ENCODE peak calls at places on chromosomes 4 and X, in nine cellular contexts. One of them, this sample, is unnamed.

GRCh38 chr4:70603856-70604255 is 11.8 kb downstream of the AMBN start:
- DNase-seq in iris pigment epithelial cell: peak
- DNase-seq in neural crest cell: no peak
- DNase-seq in thyroid gland: no peak
- DNase-seq in pancreas: no peak
- DNase-seq in left cardiac atrium: no peak
- DNase-seq in NCI-H2107: no peak
- DNase-seq in stimulated activated CD8-positive, alpha-beta memory T cell treated with anti-CD3 and anti-CD28 coated beads, Interleukin-15, amount 100 ng/mL, for 4 hours: no peak
- DNase-seq in HTR-8/SVneo: no peak
- DNase-seq in this sample: no peak

GRCh38 chr4:119835511-119835910 is 206.9 kb upstream of the PDE5A start:
- DNase-seq in iris pigment epithelial cell: peak
- DNase-seq in neural crest cell: no peak
- DNase-seq in thyroid gland: no peak
- DNase-seq in pancreas: no peak
- DNase-seq in left cardiac atrium: no peak
- DNase-seq in NCI-H2107: no peak
- DNase-seq in stimulated activated CD8-positive, alpha-beta memory T cell treated with anti-CD3 and anti-CD28 coated beads, Interleukin-15, amount 100 ng/mL, for 4 hours: no peak
- DNase-seq in HTR-8/SVneo: no peak
- DNase-seq in this sample: no peak

GRCh38 chrX:17377047-17377692 is 2.2 kb downstream of the NHS start:
- DNase-seq in iris pigment epithelial cell: no peak
- DNase-seq in neural crest cell: peak
- DNase-seq in thyroid gland: peak
- DNase-seq in pancreas: no peak
- DNase-seq in left cardiac atrium: peak
- DNase-seq in NCI-H2107: peak
- DNase-seq in stimulated activated CD8-positive, alpha-beta memory T cell treated with anti-CD3 and anti-CD28 coated beads, Interleukin-15, amount 100 ng/mL, for 4 hours: no peak
- DNase-seq in HTR-8/SVneo: no peak
- DNase-seq in this sample: no peak

GRCh38 chr4:7410470-7410869 is 24.3 kb downstream of the PSAPL1 start:
- DNase-seq in iris pigment epithelial cell: no peak
- DNase-seq in neural crest cell: no peak
- DNase-seq in thyroid gland: no peak
- DNase-seq in pancreas: no peak
- DNase-seq in left cardiac atrium: no peak
- DNase-seq in NCI-H2107: no peak
- DNase-seq in stimulated activated CD8-positive, alpha-beta memory T cell treated with anti-CD3 and anti-CD28 coated beads, Interleukin-15, amount 100 ng/mL, for 4 hours: no peak
- DNase-seq in HTR-8/SVneo: no peak
- DNase-seq in this sample: no peak

GRCh38 chr4:158580064-158580463 is 58.4 kb downstream of the RXFP1 start:
- DNase-seq in iris pigment epithelial cell: no peak
- DNase-seq in neural crest cell: no peak
- DNase-seq in thyroid gland: no peak
- DNase-seq in pancreas: no peak
- DNase-seq in left cardiac atrium: no peak
- DNase-seq in NCI-H2107: no peak
- DNase-seq in stimulated activated CD8-positive, alpha-beta memory T cell treated with anti-CD3 and anti-CD28 coated beads, Interleukin-15, amount 100 ng/mL, for 4 hours: no peak
- DNase-seq in HTR-8/SVneo: no peak
- DNase-seq in this sample: no peak

GRCh38 chrX:13432376-13432775 is 112.5 kb upstream of the ATXN3L start:
- DNase-seq in iris pigment epithelial cell: peak
- DNase-seq in neural crest cell: no peak
- DNase-seq in thyroid gland: peak
- DNase-seq in pancreas: no peak
- DNase-seq in left cardiac atrium: peak
- DNase-seq in NCI-H2107: no peak
- DNase-seq in stimulated activated CD8-positive, alpha-beta memory T cell treated with anti-CD3 and anti-CD28 coated beads, Interleukin-15, amount 100 ng/mL, for 4 hours: no peak
- DNase-seq in HTR-8/SVneo: peak
- DNase-seq in this sample: no peak

GRCh38 chr4:181752516-181752915 is 490.7 kb upstream of the TENM3 start:
- DNase-seq in iris pigment epithelial cell: peak
- DNase-seq in neural crest cell: no peak
- DNase-seq in thyroid gland: no peak
- DNase-seq in pancreas: no peak
- DNase-seq in left cardiac atrium: no peak
- DNase-seq in NCI-H2107: no peak
- DNase-seq in stimulated activated CD8-positive, alpha-beta memory T cell treated with anti-CD3 and anti-CD28 coated beads, Interleukin-15, amount 100 ng/mL, for 4 hours: no peak
- DNase-seq in HTR-8/SVneo: no peak
- DNase-seq in this sample: no peak

GRCh38 chrX:80021611-80022010 is 7.1 kb downstream of the TBX22 start:
- DNase-seq in iris pigment epithelial cell: no peak
- DNase-seq in neural crest cell: no peak
- DNase-seq in thyroid gland: peak
- DNase-seq in pancreas: no peak
- DNase-seq in left cardiac atrium: no peak
- DNase-seq in NCI-H2107: no peak
- DNase-seq in stimulated activated CD8-positive, alpha-beta memory T cell treated with anti-CD3 and anti-CD28 coated beads, Interleukin-15, amount 100 ng/mL, for 4 hours: no peak
- DNase-seq in HTR-8/SVneo: no peak
- DNase-seq in this sample: no peak

GRCh38 chrX:106791495-106791894 is 11.0 kb upstream of the TBC1D8B start:
- DNase-seq in iris pigment epithelial cell: peak
- DNase-seq in neural crest cell: no peak
- DNase-seq in thyroid gland: no peak
- DNase-seq in pancreas: no peak
- DNase-seq in left cardiac atrium: no peak
- DNase-seq in NCI-H2107: no peak
- DNase-seq in stimulated activated CD8-positive, alpha-beta memory T cell treated with anti-CD3 and anti-CD28 coated beads, Interleukin-15, amount 100 ng/mL, for 4 hours: no peak
- DNase-seq in HTR-8/SVneo: no peak
- DNase-seq in this sample: no peak

GRCh38 chrX:14630724-14631123 is 101.4 kb downstream of the GLRA2 start:
- DNase-seq in iris pigment epithelial cell: no peak
- DNase-seq in neural crest cell: no peak
- DNase-seq in thyroid gland: no peak
- DNase-seq in pancreas: no peak
- DNase-seq in left cardiac atrium: no peak
- DNase-seq in NCI-H2107: no peak
- DNase-seq in stimulated activated CD8-positive, alpha-beta memory T cell treated with anti-CD3 and anti-CD28 coated beads, Interleukin-15, amount 100 ng/mL, for 4 hours: no peak
- DNase-seq in HTR-8/SVneo: no peak
- DNase-seq in this sample: no peak

GRCh38 chr4:100422911-100423310 is 94.9 kb downstream of the EMCN start:
- DNase-seq in iris pigment epithelial cell: no peak
- DNase-seq in neural crest cell: no peak
- DNase-seq in thyroid gland: no peak
- DNase-seq in pancreas: no peak
- DNase-seq in left cardiac atrium: no peak
- DNase-seq in NCI-H2107: no peak
- DNase-seq in stimulated activated CD8-positive, alpha-beta memory T cell treated with anti-CD3 and anti-CD28 coated beads, Interleukin-15, amount 100 ng/mL, for 4 hours: no peak
- DNase-seq in HTR-8/SVneo: no peak
- DNase-seq in this sample: no peak

GRCh38 chrX:129496625-129497024 is 26.7 kb downstream of the SMARCA1 start:
- DNase-seq in iris pigment epithelial cell: peak
- DNase-seq in neural crest cell: no peak
- DNase-seq in thyroid gland: no peak
- DNase-seq in pancreas: no peak
- DNase-seq in left cardiac atrium: no peak
- DNase-seq in NCI-H2107: no peak
- DNase-seq in stimulated activated CD8-positive, alpha-beta memory T cell treated with anti-CD3 and anti-CD28 coated beads, Interleukin-15, amount 100 ng/mL, for 4 hours: no peak
- DNase-seq in HTR-8/SVneo: no peak
- DNase-seq in this sample: no peak

GRCh38 chr4:7526929-7527535 is 92.3 kb upstream of the PSAPL1 start:
- DNase-seq in iris pigment epithelial cell: no peak
- DNase-seq in neural crest cell: no peak
- DNase-seq in thyroid gland: no peak
- DNase-seq in pancreas: no peak
- DNase-seq in left cardiac atrium: no peak
- DNase-seq in NCI-H2107: no peak
- DNase-seq in stimulated activated CD8-positive, alpha-beta memory T cell treated with anti-CD3 and anti-CD28 coated beads, Interleukin-15, amount 100 ng/mL, for 4 hours: no peak
- DNase-seq in HTR-8/SVneo: no peak
- DNase-seq in this sample: no peak

GRCh38 chr4:121164291-121164690 is at the start of gene TNIP3:
- DNase-seq in iris pigment epithelial cell: peak
- DNase-seq in neural crest cell: no peak
- DNase-seq in thyroid gland: no peak
- DNase-seq in pancreas: no peak
- DNase-seq in left cardiac atrium: no peak
- DNase-seq in NCI-H2107: no peak
- DNase-seq in stimulated activated CD8-positive, alpha-beta memory T cell treated with anti-CD3 and anti-CD28 coated beads, Interleukin-15, amount 100 ng/mL, for 4 hours: no peak
- DNase-seq in HTR-8/SVneo: no peak
- DNase-seq in this sample: no peak

GRCh38 chr4:8401665-8402064 is 38.9 kb downstream of the ACOX3 start:
- DNase-seq in iris pigment epithelial cell: no peak
- DNase-seq in neural crest cell: no peak
- DNase-seq in thyroid gland: no peak
- DNase-seq in pancreas: no peak
- DNase-seq in left cardiac atrium: no peak
- DNase-seq in NCI-H2107: no peak
- DNase-seq in stimulated activated CD8-positive, alpha-beta memory T cell treated with anti-CD3 and anti-CD28 coated beads, Interleukin-15, amount 100 ng/mL, for 4 hours: no peak
- DNase-seq in HTR-8/SVneo: no peak
- DNase-seq in this sample: no peak

GRCh38 chr4:140344621-140345020 is 28.8 kb upstream of the SCOC start:
- DNase-seq in iris pigment epithelial cell: no peak
- DNase-seq in neural crest cell: no peak
- DNase-seq in thyroid gland: no peak
- DNase-seq in pancreas: no peak
- DNase-seq in left cardiac atrium: no peak
- DNase-seq in NCI-H2107: no peak
- DNase-seq in stimulated activated CD8-positive, alpha-beta memory T cell treated with anti-CD3 and anti-CD28 coated beads, Interleukin-15, amount 100 ng/mL, for 4 hours: no peak
- DNase-seq in HTR-8/SVneo: no peak
- DNase-seq in this sample: no peak

GRCh38 chrX:26783512-26784225 is 567.7 kb downstream of the MAGEB5 start:
- DNase-seq in iris pigment epithelial cell: peak
- DNase-seq in neural crest cell: peak
- DNase-seq in thyroid gland: no peak
- DNase-seq in pancreas: no peak
- DNase-seq in left cardiac atrium: no peak
- DNase-seq in NCI-H2107: no peak
- DNase-seq in stimulated activated CD8-positive, alpha-beta memory T cell treated with anti-CD3 and anti-CD28 coated beads, Interleukin-15, amount 100 ng/mL, for 4 hours: no peak
- DNase-seq in HTR-8/SVneo: peak
- DNase-seq in this sample: no peak

GRCh38 chr4:76607266-76607799 is 172.3 kb downstream of the SHROOM3 start:
- DNase-seq in iris pigment epithelial cell: peak
- DNase-seq in neural crest cell: no peak
- DNase-seq in thyroid gland: no peak
- DNase-seq in pancreas: no peak
- DNase-seq in left cardiac atrium: no peak
- DNase-seq in NCI-H2107: no peak
- DNase-seq in stimulated activated CD8-positive, alpha-beta memory T cell treated with anti-CD3 and anti-CD28 coated beads, Interleukin-15, amount 100 ng/mL, for 4 hours: no peak
- DNase-seq in HTR-8/SVneo: no peak
- DNase-seq in this sample: no peak

GRCh38 chr4:85747871-85748491 is 273.0 kb downstream of the ARHGAP24 start:
- DNase-seq in iris pigment epithelial cell: peak
- DNase-seq in neural crest cell: peak
- DNase-seq in thyroid gland: peak
- DNase-seq in pancreas: no peak
- DNase-seq in left cardiac atrium: no peak
- DNase-seq in NCI-H2107: peak
- DNase-seq in stimulated activated CD8-positive, alpha-beta memory T cell treated with anti-CD3 and anti-CD28 coated beads, Interleukin-15, amount 100 ng/mL, for 4 hours: no peak
- DNase-seq in HTR-8/SVneo: peak
- DNase-seq in this sample: peak

GRCh38 chr4:32196950-32197688 is 1477.0 kb downstream of the PCDH7 start:
- DNase-seq in iris pigment epithelial cell: no peak
- DNase-seq in neural crest cell: no peak
- DNase-seq in thyroid gland: peak
- DNase-seq in pancreas: no peak
- DNase-seq in left cardiac atrium: no peak
- DNase-seq in NCI-H2107: no peak
- DNase-seq in stimulated activated CD8-positive, alpha-beta memory T cell treated with anti-CD3 and anti-CD28 coated beads, Interleukin-15, amount 100 ng/mL, for 4 hours: no peak
- DNase-seq in HTR-8/SVneo: no peak
- DNase-seq in this sample: no peak

GRCh38 chr4:159685406-159686092 is 582.7 kb downstream of the RAPGEF2 start:
- DNase-seq in iris pigment epithelial cell: no peak
- DNase-seq in neural crest cell: no peak
- DNase-seq in thyroid gland: no peak
- DNase-seq in pancreas: no peak
- DNase-seq in left cardiac atrium: no peak
- DNase-seq in NCI-H2107: no peak
- DNase-seq in stimulated activated CD8-positive, alpha-beta memory T cell treated with anti-CD3 and anti-CD28 coated beads, Interleukin-15, amount 100 ng/mL, for 4 hours: no peak
- DNase-seq in HTR-8/SVneo: no peak
- DNase-seq in this sample: no peak

GRCh38 chr4:73705056-73705432 is 35.3 kb upstream of the CXCL8 start:
- DNase-seq in iris pigment epithelial cell: peak
- DNase-seq in neural crest cell: no peak
- DNase-seq in thyroid gland: peak
- DNase-seq in pancreas: no peak
- DNase-seq in left cardiac atrium: no peak
- DNase-seq in NCI-H2107: no peak
- DNase-seq in stimulated activated CD8-positive, alpha-beta memory T cell treated with anti-CD3 and anti-CD28 coated beads, Interleukin-15, amount 100 ng/mL, for 4 hours: no peak
- DNase-seq in HTR-8/SVneo: no peak
- DNase-seq in this sample: no peak

GRCh38 chr4:112908511-112908910 is 140.9 kb upstream of the ANK2 start:
- DNase-seq in iris pigment epithelial cell: no peak
- DNase-seq in neural crest cell: no peak
- DNase-seq in thyroid gland: no peak
- DNase-seq in pancreas: no peak
- DNase-seq in left cardiac atrium: no peak
- DNase-seq in NCI-H2107: no peak
- DNase-seq in stimulated activated CD8-positive, alpha-beta memory T cell treated with anti-CD3 and anti-CD28 coated beads, Interleukin-15, amount 100 ng/mL, for 4 hours: no peak
- DNase-seq in HTR-8/SVneo: no peak
- DNase-seq in this sample: no peak

GRCh38 chr4:161320377-161320776 is 843.4 kb downstream of the FSTL5 start:
- DNase-seq in iris pigment epithelial cell: peak
- DNase-seq in neural crest cell: peak
- DNase-seq in thyroid gland: no peak
- DNase-seq in pancreas: no peak
- DNase-seq in left cardiac atrium: no peak
- DNase-seq in NCI-H2107: no peak
- DNase-seq in stimulated activated CD8-positive, alpha-beta memory T cell treated with anti-CD3 and anti-CD28 coated beads, Interleukin-15, amount 100 ng/mL, for 4 hours: no peak
- DNase-seq in HTR-8/SVneo: peak
- DNase-seq in this sample: no peak

GRCh38 chr4:112214397-112215264 is 17.0 kb upstream of the AP1AR start:
- DNase-seq in iris pigment epithelial cell: peak
- DNase-seq in neural crest cell: no peak
- DNase-seq in thyroid gland: no peak
- DNase-seq in pancreas: no peak
- DNase-seq in left cardiac atrium: no peak
- DNase-seq in NCI-H2107: no peak
- DNase-seq in stimulated activated CD8-positive, alpha-beta memory T cell treated with anti-CD3 and anti-CD28 coated beads, Interleukin-15, amount 100 ng/mL, for 4 hours: no peak
- DNase-seq in HTR-8/SVneo: peak
- DNase-seq in this sample: no peak

GRCh38 chr4:154135576-154135975 is 346.7 kb upstream of the SFRP2 start:
- DNase-seq in iris pigment epithelial cell: no peak
- DNase-seq in neural crest cell: no peak
- DNase-seq in thyroid gland: no peak
- DNase-seq in pancreas: no peak
- DNase-seq in left cardiac atrium: no peak
- DNase-seq in NCI-H2107: no peak
- DNase-seq in stimulated activated CD8-positive, alpha-beta memory T cell treated with anti-CD3 and anti-CD28 coated beads, Interleukin-15, amount 100 ng/mL, for 4 hours: no peak
- DNase-seq in HTR-8/SVneo: no peak
- DNase-seq in this sample: no peak

This sample was measured in T-helper 1 cell.